ENCODE peak calls at places on chromosomes 16 and 17, in seven cellular contexts. T is GM23338, K is K562, Y is breast epithelium, J is HL-60, E is HCT116, F is prostate gland. H is an unnamed sample.

GRCh38 chr17:76427457-76428231 is 25.3 kb downstream of the UBE2O start:
- DNase-seq in T (no peak), K (no peak), Y (no peak), J (no peak), E (no peak), F (no peak), H (no peak)

GRCh38 chr17:76635039-76635438 is 8.5 kb downstream of the ST6GALNAC1 start:
- DNase-seq in T (no peak), K (no peak), Y (peak; percentile 14), J (no peak), E (no peak), F (no peak), H (no peak)

GRCh38 chr16:505479-506245 is 21.9 kb upstream of the CAPN15 start:
- DNase-seq in T (peak; percentile 41), K (no peak), Y (no peak), J (no peak), E (no peak), F (no peak), H (no peak)

GRCh38 chr16:57276596-57276995 is 7.9 kb downstream of the PLLP start:
- DNase-seq in T (no peak), K (no peak), Y (no peak), J (peak; percentile 41), E (no peak), F (peak; percentile 51), H (peak; percentile 54)

GRCh38 chr17:81510798-81511549 is 1.6 kb downstream of the ACTG1 start:
- DNase-seq in T (no peak), K (no peak), Y (no peak), J (peak; percentile 46), E (no peak), F (no peak), H (peak; percentile 82)

GRCh38 chr17:20095366-20096080 is 86.4 kb downstream of the SPECC1 start:
- DNase-seq in T (peak; percentile 82), K (peak; percentile 18), Y (no peak), J (no peak), E (peak; percentile 22), F (peak; percentile 21), H (peak; percentile 42)

GRCh38 chr17:27109346-27109745 is 184.6 kb upstream of the WSB1 start:
- DNase-seq in T (no peak), K (no peak), Y (no peak), J (no peak), E (no peak), F (no peak), H (no peak)

GRCh38 chr17:77281904-77282367 is 141.2 kb downstream of the SEC14L1 start:
- DNase-seq in T (peak; percentile 61), K (no peak), Y (no peak), J (no peak), E (no peak), F (no peak), H (peak; percentile 43)

GRCh38 chr16:29927523-29927905 is 1.5 kb upstream of the KCTD13 start:
- DNase-seq in T (no peak), K (no peak), Y (no peak), J (no peak), E (no peak), F (no peak), H (no peak)

GRCh38 chr16:24776486-24777220 is 47.2 kb downstream of the TNRC6A start:
- DNase-seq in T (no peak), K (no peak), Y (no peak), J (no peak), E (no peak), F (no peak), H (no peak)

GRCh38 chr17:72477529-72477928 is 356.7 kb downstream of the SOX9 start:
- DNase-seq in T (no peak), K (no peak), Y (no peak), J (no peak), E (no peak), F (peak; percentile 63), H (peak; percentile 35)

GRCh38 chr17:76816590-76817135 is 51.5 kb upstream of the MGAT5B start:
- DNase-seq in T (peak; percentile 88), K (peak; percentile 73), Y (no peak), J (peak; percentile 17), E (peak; percentile 63), F (peak; percentile 10), H (no peak)

GRCh38 chr16:84446086-84446485 is 58.4 kb downstream of the MEAK7 start:
- DNase-seq in T (no peak), K (no peak), Y (no peak), J (no peak), E (no peak), F (no peak), H (no peak)

GRCh38 chr16:85888405-85889331 is 10.3 kb upstream of the IRF8 start:
- DNase-seq in T (no peak), K (no peak), Y (no peak), J (no peak), E (no peak), F (no peak), H (no peak)
- TF ChIP-seq POLR2AphosphoS5 in T (no peak), K (no peak), Y (no peak), J (no peak), E (no peak), F (no peak), H (no peak)

DNA sequence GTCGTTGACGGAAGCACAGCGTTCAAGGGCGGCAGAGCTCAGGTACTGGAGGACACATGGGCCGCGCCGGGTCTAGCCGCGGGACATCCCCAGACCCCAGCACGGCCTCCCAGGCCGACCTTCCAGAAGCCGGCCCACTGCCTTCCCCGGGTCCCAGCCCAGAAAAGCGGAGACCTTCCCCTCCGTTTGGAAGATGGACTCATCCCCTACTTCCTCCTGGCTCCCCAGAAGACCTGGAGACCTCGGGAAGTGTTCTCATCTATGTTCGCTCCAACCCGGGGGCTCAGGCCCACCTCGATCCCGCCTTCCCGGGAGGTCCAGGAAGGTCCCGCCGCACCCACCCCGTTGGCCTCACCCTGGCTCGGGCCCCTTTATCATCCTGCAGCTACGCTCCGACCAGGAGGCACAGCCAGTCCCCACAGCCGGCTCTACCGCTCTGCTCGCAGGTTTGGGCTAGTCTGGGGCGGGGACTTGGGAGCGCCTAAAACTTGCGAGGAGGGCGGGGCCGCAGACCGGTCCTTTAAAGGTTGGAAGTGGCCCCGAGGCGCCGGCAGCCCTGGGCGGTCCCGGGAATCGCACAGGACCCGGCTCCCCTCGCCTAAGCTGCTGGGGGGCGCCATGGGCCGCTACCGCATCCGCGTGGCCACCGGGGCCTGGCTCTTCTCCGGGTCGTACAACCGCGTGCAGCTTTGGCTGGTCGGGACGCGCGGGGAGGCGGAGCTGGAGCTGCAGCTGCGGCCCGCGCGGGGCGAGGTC is at the start of gene ALOX12:
- DNase-seq in T (peak; percentile 84), K (no peak), Y (peak; percentile 56), J (no peak), E (no peak), F (peak; percentile 45), H (peak; percentile 53)
- H3K4me3 ChIP-seq in T (peak within 1 kb of the TSS; percentile 78), K (no peak within 1 kb of the TSS), Y (peak within 1 kb of the TSS; percentile 21), J (no peak within 1 kb of the TSS), E (no peak within 1 kb of the TSS), F (peak within 1 kb of the TSS; percentile 29), H (peak within 1 kb of the TSS; percentile 38)

DNA sequence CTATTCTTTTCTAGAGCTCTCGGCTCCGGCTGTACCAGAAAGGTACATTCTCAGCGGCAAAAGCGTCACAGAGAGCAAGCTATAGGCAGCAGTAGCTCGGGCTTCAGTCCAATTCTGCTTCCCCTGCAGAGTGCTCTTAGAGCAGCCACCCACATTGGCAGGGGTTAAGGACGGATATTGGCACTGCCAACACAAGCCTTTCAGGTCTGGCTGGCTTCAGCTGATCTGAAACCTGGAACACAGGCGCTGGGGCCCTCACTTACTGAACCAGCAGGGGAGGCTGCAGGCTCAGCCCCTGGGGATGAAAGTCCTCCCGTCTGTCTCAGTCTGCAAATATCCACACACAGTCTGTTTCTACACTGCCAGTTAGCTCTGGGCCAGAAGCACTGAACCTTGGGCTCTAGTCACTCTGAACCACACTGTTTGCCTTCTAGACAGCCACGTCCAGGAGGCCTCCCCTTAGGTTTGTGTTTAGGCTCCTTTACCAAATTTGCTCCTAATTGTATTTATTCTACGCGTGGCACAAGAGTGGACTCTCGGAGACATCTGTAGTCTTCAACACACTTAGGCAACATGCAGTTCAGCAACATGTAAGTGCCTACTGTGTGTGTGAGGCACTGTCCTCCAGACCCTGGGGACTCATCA is 40.1 kb downstream of the HIC1 start:
- DNase-seq in T (peak; percentile 53), K (peak; percentile 10), Y (peak; percentile 83), J (no peak), E (no peak), F (peak; percentile 92), H (no peak)
- TF ChIP-seq CTCF in T (peak; percentile 54), K (peak; percentile 33), Y (peak; percentile 8), J (no peak), E (peak; percentile 7), F (peak; percentile 92), H (peak; percentile 82)

DNA sequence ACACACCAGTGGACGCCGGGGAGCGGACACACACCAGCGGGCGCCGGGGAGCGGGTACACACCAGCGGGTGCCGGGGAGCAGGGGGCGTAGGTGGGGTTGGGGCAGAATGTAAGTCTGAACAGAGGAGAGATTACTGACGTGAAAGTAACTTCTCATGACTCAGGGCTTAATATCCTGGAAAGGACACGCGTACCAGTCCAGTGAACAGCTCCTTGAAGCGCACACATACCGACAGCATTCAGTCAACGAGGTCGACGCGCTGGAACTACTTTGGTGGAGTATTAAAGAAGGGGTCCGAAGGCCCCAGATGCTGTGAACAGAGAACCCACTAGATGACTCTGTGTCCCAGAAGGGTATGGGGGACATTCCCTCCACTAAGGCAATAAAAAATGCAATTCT is 129.6 kb downstream of the ENGASE start:
- DNase-seq in T (no peak), K (no peak), Y (no peak), J (no peak), E (no peak), F (no peak), H (no peak)
- TF ChIP-seq POLR2AphosphoS5 in T (no peak), K (no peak), Y (no peak), J (no peak), E (no peak), F (no peak), H (no peak)

GRCh38 chr16:71847096-71847495 is 1.3 kb downstream of the ATXN1L start:
- DNase-seq in T (no peak), K (no peak), Y (no peak), J (no peak), E (no peak), F (no peak), H (no peak)
- H3K4me3 ChIP-seq in T (peak overlapping the region; percentile 99), K (peak overlapping the region; percentile 91), Y (peak overlapping the region; percentile 100), J (peak overlapping the region; percentile 99), E (peak overlapping the region; percentile 94), F (no peak overlapping the region), H (peak overlapping the region; percentile 95)

DNA sequence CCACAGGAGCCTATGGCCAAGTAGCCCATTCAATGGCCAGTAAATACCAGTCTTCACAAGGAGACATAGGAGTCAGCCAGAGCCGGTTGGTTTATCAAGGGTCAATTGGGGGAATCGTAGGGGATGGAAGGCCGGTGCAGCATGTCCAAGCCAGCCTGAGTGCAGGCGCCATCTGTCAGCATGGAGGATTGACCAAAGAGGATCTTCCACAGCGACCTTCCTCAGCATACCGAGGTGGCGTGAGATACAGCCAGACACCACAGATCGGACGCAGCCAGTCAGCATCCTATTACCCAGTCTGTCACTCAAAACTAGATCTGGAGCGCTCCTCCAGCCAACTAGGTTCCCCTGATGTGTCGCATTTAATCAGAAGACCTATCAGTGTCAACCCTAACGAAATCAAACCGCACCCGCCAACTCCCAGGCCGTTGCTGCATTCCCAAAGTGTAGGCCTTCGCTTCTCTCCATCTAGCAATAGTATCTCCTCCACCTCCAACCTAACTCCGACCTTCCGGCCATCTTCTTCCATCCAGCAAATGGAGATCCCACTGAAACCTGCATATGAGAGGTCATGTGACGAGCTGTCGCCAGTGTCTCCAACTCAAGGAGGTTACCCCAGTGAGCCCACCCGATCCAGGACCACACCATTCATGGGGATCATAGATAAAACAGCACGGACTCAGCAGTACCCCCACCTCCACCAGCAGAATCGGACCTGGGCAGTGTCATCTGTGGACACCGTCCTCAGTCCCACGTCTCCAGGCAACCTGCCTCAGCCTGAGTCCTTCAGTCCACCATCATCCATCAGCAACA is 25.0 kb downstream of the CYB561 start:
- DNase-seq in T (no peak), K (no peak), Y (no peak), J (no peak), E (no peak), F (no peak), H (no peak)
- TF ChIP-seq CTCF in T (no peak), K (no peak), Y (no peak), J (no peak), E (no peak), F (no peak), H (no peak)